ENCODE peak calls at places on chromosomes 6 and 20, in seven cellular contexts. A is T follicular helper cell; K is CD4-positive, CD25-positive, alpha-beta regulatory T cell; B is skeletal muscle cell; G is nephron progenitor cell; N is stimulated activated CD8-positive, alpha-beta memory T cell treated with anti-CD3 and anti-CD28 coated beads, Interleukin-4, amount 100 ng/mL, for 1 hour; L is NCI-H2171 treated with DMSO at 0.1 percent for 48 hours. U is an unnamed sample.

GRCh38 chr6:49676671-49677281 is 36.6 kb downstream of the CRISP2 start:
- DNase-seq in A (no peak), K (no peak), B (peak), G (no peak), N (no peak), L (no peak), U (no peak)

GRCh38 chr6:88089708-88090107 is 42.1 kb downstream of the SPACA1 start:
- DNase-seq in A (no peak), K (no peak), B (no peak), G (no peak), N (no peak), L (no peak), U (no peak)

GRCh38 chr6:125952764-125953501 is 3.6 kb upstream of the HINT3 start:
- DNase-seq in A (no peak), K (peak), B (no peak), G (peak), N (no peak), L (peak), U (no peak)

GRCh38 chr6:108260126-108260808 is 573 bp downstream of the SNX3 start:
- DNase-seq in A (no peak), K (peak), B (peak), G (peak), N (no peak), L (peak), U (peak)

GRCh38 chr6:122238861-122239260 is 160.6 kb upstream of the HSF2 start:
- DNase-seq in A (no peak), K (no peak), B (no peak), G (no peak), N (no peak), L (no peak), U (no peak)

GRCh38 chr6:51753635-51754034 is 333.8 kb downstream of the PKHD1 start:
- DNase-seq in A (no peak), K (no peak), B (no peak), G (peak), N (no peak), L (no peak), U (no peak)

GRCh38 chr6:138500045-138500665 is 861 bp upstream of the NHSL1 start:
- DNase-seq in A (no peak), K (no peak), B (no peak), G (no peak), N (no peak), L (peak), U (no peak)

GRCh38 chr20:20085812-20086211 is 33.5 kb downstream of the CFAP61 start:
- DNase-seq in A (no peak), K (no peak), B (no peak), G (no peak), N (no peak), L (no peak), U (no peak)

GRCh38 chr20:44109951-44110361 is 77.0 kb downstream of the JPH2 start:
- DNase-seq in A (no peak), K (no peak), B (no peak), G (no peak), N (no peak), L (no peak), U (no peak)

GRCh38 chr6:131924881-131925474 is 26.2 kb downstream of the CCN2 start:
- DNase-seq in A (no peak), K (no peak), B (no peak), G (no peak), N (no peak), L (no peak), U (no peak)

GRCh38 chr20:58839474-58839874 is 11.2 kb downstream of the GNAS-AS1 start:
- DNase-seq in A (peak), K (peak), B (no peak), G (peak), N (no peak), L (peak), U (peak)

GRCh38 chr20:31968299-31969126 is 562 bp downstream of the XKR7 start:
- DNase-seq in A (peak), K (peak), B (peak), G (peak), N (peak), L (peak), U (peak)

GRCh38 chr6:31202259-31203166 is 32.0 kb upstream of the POU5F1 start:
- DNase-seq in A (no peak), K (no peak), B (no peak), G (no peak), N (no peak), L (no peak), U (no peak)

GRCh38 chr20:38831049-38831691 is 25.7 kb downstream of the PPP1R16B start:
- DNase-seq in A (no peak), K (no peak), B (no peak), G (no peak), N (no peak), L (peak), U (no peak)

GRCh38 chr6:157033428-157034140 is 256.4 kb downstream of the ARID1B start:
- DNase-seq in A (no peak), K (peak), B (no peak), G (no peak), N (no peak), L (no peak), U (no peak)

GRCh38 chr20:45940053-45940452 is 5.6 kb downstream of the PCIF1 start:
- DNase-seq in A (no peak), K (no peak), B (no peak), G (no peak), N (no peak), L (no peak), U (no peak)

GRCh38 chr6:89035252-89036106 is 45.1 kb upstream of the PNRC1 start:
- DNase-seq in A (no peak), K (no peak), B (peak), G (no peak), N (no peak), L (no peak), U (no peak)

GRCh38 chr6:45566882-45567281 is 189.1 kb upstream of the SUPT3H start:
- DNase-seq in A (no peak), K (no peak), B (no peak), G (no peak), N (no peak), L (no peak), U (no peak)

GRCh38 chr6:39211183-39211582 is 18.1 kb downstream of the KCNK5 start:
- DNase-seq in A (no peak), K (no peak), B (no peak), G (no peak), N (no peak), L (no peak), U (no peak)

GRCh38 chr20:22511943-22512910 is 72.1 kb downstream of the FOXA2 start:
- DNase-seq in A (no peak), K (no peak), B (no peak), G (no peak), N (no peak), L (no peak), U (no peak)

GRCh38 chr6:105105094-105105493 is 74.7 kb downstream of the POPDC3 start:
- DNase-seq in A (no peak), K (no peak), B (no peak), G (no peak), N (no peak), L (no peak), U (no peak)

GRCh38 chr6:52839124-52840055 is 1.2 kb downstream of the GSTA5 start:
- DNase-seq in A (peak), K (peak), B (no peak), G (peak), N (peak), L (peak), U (peak)

GRCh38 chr6:120219339-120219738 is 869.8 kb upstream of the MAN1A1 start:
- DNase-seq in A (no peak), K (no peak), B (no peak), G (no peak), N (no peak), L (no peak), U (no peak)

GRCh38 chr6:37623666-37624065 is 74.0 kb downstream of the MDGA1 start:
- DNase-seq in A (no peak), K (no peak), B (no peak), G (no peak), N (no peak), L (no peak), U (no peak)

GRCh38 chr6:140079328-140079727 is 704.9 kb upstream of the CITED2 start:
- DNase-seq in A (no peak), K (no peak), B (no peak), G (no peak), N (no peak), L (no peak), U (no peak)

GRCh38 chr6:3755637-3756515 is 4.4 kb upstream of the PXDC1 start:
- DNase-seq in A (no peak), K (no peak), B (no peak), G (no peak), N (no peak), L (peak), U (no peak)

GRCh38 chr6:113052513-113052912 is 705.4 kb downstream of the RFPL4B start:
- DNase-seq in A (no peak), K (no peak), B (no peak), G (no peak), N (no peak), L (no peak), U (no peak)

GRCh38 chr6:159790947-159791598 is 806 bp downstream of the MRPL18 start:
- DNase-seq in A (peak), K (peak), B (no peak), G (no peak), N (no peak), L (peak), U (peak)

U was measured in effector CD8-positive, alpha-beta T cell.